ENCODE peak calls at places on chromosome 12, in six cellular contexts. I is GM03348, C is T-helper 1 cell, U is iris pigment epithelial cell, L is NCI-H1417, R is uterus. F is an unnamed sample.

GRCh38 chr12:46798056-46798455 is 27.7 kb downstream of the SLC38A4 start:
- DNase-seq in U (no peak), L (no peak), I (no peak), R (no peak), C (no peak), F (no peak)

GRCh38 chr12:121518656-121519055 is 62.2 kb downstream of the KDM2B start:
- DNase-seq in L (no peak), U (no peak), R (no peak), I (no peak), C (no peak), F (no peak)

GRCh38 chr12:12443482-12443881 is 86.6 kb downstream of the BORCS5 start:
- DNase-seq in I (peak), R (peak), L (no peak), C (no peak), U (no peak), F (no peak)

GRCh38 chr12:106254724-106255123 is 6.9 kb upstream of the CKAP4 start:
- DNase-seq in U (no peak), I (no peak), R (no peak), L (peak), C (no peak), F (no peak)

GRCh38 chr12:42981379-42981778 is 391.8 kb upstream of the PRICKLE1 start:
- DNase-seq in R (no peak), L (no peak), I (no peak), C (no peak), U (peak), F (no peak)

GRCh38 chr12:117818400-117818799 is 150.4 kb downstream of the KSR2 start:
- DNase-seq in L (peak), U (no peak), I (no peak), C (no peak), R (no peak), F (no peak)

GRCh38 chr12:95836630-95837239 is 22.0 kb upstream of the SNRPF start:
- DNase-seq in C (no peak), I (peak), U (peak), R (no peak), L (no peak), F (peak)

GRCh38 chr12:22860926-22861325 is 236.0 kb downstream of the ETNK1 start:
- DNase-seq in C (no peak), R (no peak), U (no peak), L (peak), I (no peak), F (peak)

GRCh38 chr12:113601656-113602263 is 130.1 kb upstream of the LHX5 start:
- DNase-seq in R (no peak), I (no peak), C (no peak), U (no peak), L (no peak), F (no peak)

GRCh38 chr12:41556176-41556575 is 368.1 kb downstream of the PDZRN4 start:
- DNase-seq in L (no peak), U (no peak), I (no peak), R (no peak), C (no peak), F (no peak)

GRCh38 chr12:108374596-108375320 is 35.6 kb upstream of the CMKLR1 start:
- DNase-seq in C (no peak), I (no peak), L (no peak), U (no peak), R (no peak), F (no peak)

GRCh38 chr12:31931796-31932715 is 27.2 kb upstream of the RESF1 start:
- DNase-seq in U (peak), L (no peak), C (no peak), R (no peak), I (no peak), F (no peak)

GRCh38 chr12:117472983-117473382 is 111.6 kb upstream of the NOS1 start:
- DNase-seq in L (no peak), I (no peak), R (no peak), U (no peak), C (no peak), F (no peak)

GRCh38 chr12:121472150-121472905 is 72.4 kb downstream of the RNF34 start:
- DNase-seq in L (no peak), R (no peak), U (no peak), C (no peak), I (no peak), F (no peak)

GRCh38 chr12:70338531-70338930 is 27.6 kb upstream of the KCNMB4 start:
- DNase-seq in U (peak), L (no peak), I (no peak), C (no peak), R (no peak), F (no peak)

GRCh38 chr12:85076688-85077430 is 40.7 kb downstream of the LRRIQ1 start:
- DNase-seq in L (peak), U (peak), I (peak), R (peak), C (peak), F (peak)

GRCh38 chr12:46300906-46301305 is 32.1 kb upstream of the SLC38A1 start:
- DNase-seq in U (no peak), C (no peak), L (peak), R (no peak), I (peak), F (no peak)

GRCh38 chr12:25950329-25951115 is 8.0 kb upstream of the RASSF8 start:
- DNase-seq in C (no peak), R (no peak), L (no peak), U (no peak), I (no peak), F (no peak)

GRCh38 chr12:32894566-32894965 is 2.0 kb downstream of the PKP2 start:
- DNase-seq in I (no peak), U (no peak), R (no peak), L (no peak), C (no peak), F (no peak)